ENCODE peak calls at places on chromosomes 4 and X, in ten cellular contexts. W, G, T, S, H, E, D, M, J and Y are unnamed samples.

GRCh38 chr4:67394771-67395310 is 150.5 kb downstream of the CENPC start:
- DNase-seq in W (no peak), G (no peak), T (no peak), S (no peak), H (no peak), E (no peak), D (no peak), M (no peak), J (no peak), Y (no peak)

GRCh38 chr4:22895482-22895881 is 202.7 kb downstream of the GBA3 start:
- DNase-seq in W (no peak), G (no peak), T (no peak), S (no peak), H (no peak), E (no peak), D (no peak), M (no peak), J (no peak), Y (no peak)

GRCh38 chr4:16113741-16114140 is 29.9 kb upstream of the PROM1 start:
- DNase-seq in W (no peak), G (no peak), T (no peak), S (no peak), H (no peak), E (no peak), D (no peak), M (no peak), J (no peak), Y (no peak)

GRCh38 chr4:77453911-77454310 is 151.7 kb upstream of the CXCL13 start:
- DNase-seq in W (no peak), G (no peak), T (no peak), S (no peak), H (no peak), E (no peak), D (no peak), M (no peak), J (no peak), Y (no peak)

GRCh38 chr4:4439782-4440181 is 52.9 kb downstream of the NSG1 start:
- DNase-seq in W (no peak), G (no peak), T (no peak), S (no peak), H (no peak), E (no peak), D (no peak), M (no peak), J (no peak), Y (peak; percentile 0)

GRCh38 chr4:184668096-184668495 is 18.6 kb downstream of the PRIMPOL start:
- DNase-seq in W (no peak), G (no peak), T (no peak), S (no peak), H (no peak), E (no peak), D (no peak), M (no peak), J (no peak), Y (no peak)

GRCh38 chr4:29336851-29337250 is 1383.3 kb upstream of the PCDH7 start:
- DNase-seq in W (no peak), G (no peak), T (no peak), S (no peak), H (no peak), E (no peak), D (no peak), M (no peak), J (no peak), Y (no peak)

GRCh38 chrX:24506082-24506481 is 41.0 kb downstream of the PDK3 start:
- DNase-seq in W (no peak), G (peak; percentile 42), T (no peak), S (no peak), H (no peak), E (no peak), D (no peak), M (no peak), J (no peak), Y (no peak)

GRCh38 chr4:182206916-182207315 is 36.3 kb upstream of the TENM3 start:
- DNase-seq in W (no peak), G (peak; percentile 48), T (no peak), S (no peak), H (no peak), E (no peak), D (no peak), M (no peak), J (no peak), Y (no peak)

GRCh38 chr4:165580379-165580905 is 201.6 kb downstream of the CPE start:
- DNase-seq in W (no peak), G (peak; percentile 99), T (no peak), S (no peak), H (no peak), E (no peak), D (peak; percentile 42), M (no peak), J (no peak), Y (peak; percentile 89)

GRCh38 chr4:13907255-13907751 is 279.8 kb upstream of the BOD1L1 start:
- DNase-seq in W (no peak), G (peak; percentile 99), T (peak; percentile 37), S (no peak), H (no peak), E (no peak), D (no peak), M (no peak), J (no peak), Y (peak; percentile 98)

GRCh38 chrX:69025802-69026301 is 139.4 kb downstream of the PJA1 start:
- DNase-seq in W (no peak), G (peak; percentile 39), T (no peak), S (peak; percentile 6), H (no peak), E (no peak), D (no peak), M (no peak), J (no peak), Y (peak; percentile 29)

GRCh38 chr4:108433832-108434231 is 186.5 kb upstream of the RPL34 start:
- DNase-seq in W (no peak), G (peak; percentile 47), T (no peak), S (no peak), H (no peak), E (no peak), D (no peak), M (no peak), J (no peak), Y (peak; percentile 59)

GRCh38 chr4:57426779-57427395 is 316.7 kb upstream of the IGFBP7 start:
- DNase-seq in W (peak; percentile 35), G (peak; percentile 73), T (peak; percentile 44), S (peak; percentile 89), H (no peak), E (peak; percentile 61), D (peak; percentile 80), M (no peak), J (peak; percentile 20), Y (peak; percentile 32)

GRCh38 chr4:74838746-74839370 is 44.5 kb upstream of the BTC start:
- DNase-seq in W (no peak), G (peak; percentile 61), T (no peak), S (no peak), H (no peak), E (no peak), D (no peak), M (no peak), J (no peak), Y (peak; percentile 43)

GRCh38 chr4:112853662-112854256 is 195.7 kb upstream of the ANK2 start:
- DNase-seq in W (no peak), G (peak; percentile 41), T (no peak), S (no peak), H (no peak), E (no peak), D (no peak), M (no peak), J (no peak), Y (peak; percentile 2)

GRCh38 chr4:71260544-71260943 is 78.3 kb upstream of the SLC4A4 start:
- DNase-seq in W (no peak), G (no peak), T (no peak), S (no peak), H (no peak), E (no peak), D (no peak), M (no peak), J (no peak), Y (no peak)

GRCh38 chr4:41939016-41939623 is 3.9 kb downstream of the TMEM33 start:
- DNase-seq in W (no peak), G (peak; percentile 61), T (no peak), S (no peak), H (no peak), E (no peak), D (no peak), M (no peak), J (no peak), Y (peak; percentile 33)

GRCh38 chr4:7159923-7160322 is 32.4 kb upstream of the SORCS2 start:
- DNase-seq in W (no peak), G (no peak), T (no peak), S (no peak), H (no peak), E (no peak), D (no peak), M (no peak), J (no peak), Y (no peak)

GRCh38 chr4:98804403-98804802 is 124.5 kb downstream of the EIF4E start:
- DNase-seq in W (no peak), G (no peak), T (no peak), S (no peak), H (no peak), E (no peak), D (no peak), M (no peak), J (no peak), Y (no peak)

GRCh38 chr4:174037049-174037448 is 246.4 kb downstream of the FBXO8 start:
- DNase-seq in W (no peak), G (peak; percentile 63), T (no peak), S (no peak), H (no peak), E (no peak), D (no peak), M (no peak), J (no peak), Y (no peak)

GRCh38 chr4:158139086-158139485 is 33.7 kb downstream of the GASK1B start:
- DNase-seq in W (no peak), G (no peak), T (no peak), S (no peak), H (no peak), E (no peak), D (no peak), M (no peak), J (no peak), Y (no peak)

GRCh38 chr4:6668391-6668790 is 25.3 kb upstream of the S100P start:
- DNase-seq in W (no peak), G (peak; percentile 47), T (peak; percentile 75), S (no peak), H (no peak), E (no peak), D (no peak), M (no peak), J (no peak), Y (peak; percentile 41)

GRCh38 chr4:100360211-100360610 is 157.6 kb downstream of the EMCN start:
- DNase-seq in W (no peak), G (no peak), T (no peak), S (no peak), H (no peak), E (no peak), D (no peak), M (no peak), J (no peak), Y (no peak)

GRCh38 chrX:63784902-63785692 is at the start of gene ARHGEF9:
- DNase-seq in W (peak; percentile 3), G (no peak), T (peak; percentile 14), S (peak; percentile 1), H (peak; percentile 1), E (peak; percentile 26), D (peak; percentile 73), M (no peak), J (peak; percentile 13), Y (no peak)

GRCh38 chr4:83890231-83890630 is 354.3 kb downstream of the GPAT3 start:
- DNase-seq in W (no peak), G (peak; percentile 8), T (no peak), S (no peak), H (no peak), E (no peak), D (no peak), M (no peak), J (no peak), Y (no peak)

GRCh38 chr4:183635333-183635732 is 23.7 kb downstream of the RWDD4 start:
- DNase-seq in W (peak; percentile 9), G (no peak), T (no peak), S (no peak), H (no peak), E (no peak), D (no peak), M (no peak), J (no peak), Y (no peak)

GRCh38 chr4:126375462-126376054 is 1060.8 kb downstream of the FAT4 start:
- DNase-seq in W (no peak), G (peak; percentile 1), T (no peak), S (no peak), H (no peak), E (no peak), D (no peak), M (no peak), J (no peak), Y (no peak)